ENCODE peak calls at places on chromosomes 12 and 14, in five cellular contexts. One of them, this sample, is unnamed.

GRCh38 chr12:51891843-51892242 is 3.9 kb downstream of the ANKRD33 start:
- DNase-seq in HepG2: no peak
- DNase-seq in GM12878: no peak
- DNase-seq in GM23338: no peak
- DNase-seq in HCT116: no peak
- DNase-seq in this sample: no peak

GRCh38 chr14:100762901-100763300 is 36.2 kb downstream of the DLK1 start:
- DNase-seq in HCT116: no peak
- DNase-seq in HepG2: no peak
- DNase-seq in GM12878: no peak
- DNase-seq in GM23338: no peak
- DNase-seq in this sample: no peak

GRCh38 chr12:92506460-92506859 is 196.3 kb upstream of the PLEKHG7 start:
- DNase-seq in GM12878: no peak
- DNase-seq in HepG2: no peak
- DNase-seq in HCT116: no peak
- DNase-seq in GM23338: no peak
- DNase-seq in this sample: no peak

GRCh38 chr12:16323010-16323409 is 24.4 kb upstream of the MGST1 start:
- DNase-seq in GM12878: no peak
- DNase-seq in HepG2: no peak
- DNase-seq in GM23338: no peak
- DNase-seq in HCT116: no peak
- DNase-seq in this sample: no peak

GRCh38 chr12:17588968-17589367 is 501.0 kb downstream of the RERGL start:
- DNase-seq in HCT116: peak
- DNase-seq in GM12878: no peak
- DNase-seq in HepG2: peak
- DNase-seq in GM23338: peak
- DNase-seq in this sample: no peak

GRCh38 chr12:68420225-68421008 is 88.3 kb upstream of the MDM1 start:
- DNase-seq in HepG2: no peak
- DNase-seq in GM23338: no peak
- DNase-seq in GM12878: no peak
- DNase-seq in HCT116: no peak
- DNase-seq in this sample: no peak

GRCh38 chr14:24355009-24355408 is 13.0 kb upstream of the NFATC4 start:
- DNase-seq in HCT116: no peak
- DNase-seq in HepG2: no peak
- DNase-seq in GM23338: no peak
- DNase-seq in GM12878: no peak
- DNase-seq in this sample: no peak

GRCh38 chr14:96847451-96847850 is 50.3 kb downstream of the VRK1 start:
- DNase-seq in HepG2: no peak
- DNase-seq in HCT116: no peak
- DNase-seq in GM12878: no peak
- DNase-seq in GM23338: no peak
- DNase-seq in this sample: peak

GRCh38 chr12:114757926-114758325 is 74.0 kb upstream of the TBX3 start:
- DNase-seq in HCT116: no peak
- DNase-seq in GM12878: no peak
- DNase-seq in HepG2: no peak
- DNase-seq in GM23338: no peak
- DNase-seq in this sample: no peak

GRCh38 chr14:61140872-61141271 is 140.3 kb downstream of the TMEM30B start:
- DNase-seq in GM12878: no peak
- DNase-seq in HepG2: no peak
- DNase-seq in GM23338: no peak
- DNase-seq in HCT116: peak
- DNase-seq in this sample: no peak

GRCh38 chr14:105856676-105857222 is 330.4 kb downstream of the TMEM121 start:
- DNase-seq in HCT116: no peak
- DNase-seq in GM23338: no peak
- DNase-seq in HepG2: no peak
- DNase-seq in GM12878: no peak
- DNase-seq in this sample: no peak

GRCh38 chr12:28026701-28027100 is 54.2 kb upstream of the PTHLH start:
- DNase-seq in HepG2: no peak
- DNase-seq in GM12878: no peak
- DNase-seq in GM23338: no peak
- DNase-seq in HCT116: no peak
- DNase-seq in this sample: peak

GRCh38 chr12:29901585-29901984 is 117.8 kb upstream of the TMTC1 start:
- DNase-seq in GM23338: peak
- DNase-seq in GM12878: no peak
- DNase-seq in HCT116: no peak
- DNase-seq in HepG2: peak
- DNase-seq in this sample: no peak

GRCh38 chr14:76876076-76876475 is 49.9 kb downstream of the LRRC74A start:
- DNase-seq in HepG2: peak
- DNase-seq in GM23338: peak
- DNase-seq in GM12878: no peak
- DNase-seq in HCT116: peak
- DNase-seq in this sample: peak

GRCh38 chr14:76874734-76875133 is 48.5 kb downstream of the LRRC74A start:
- DNase-seq in GM12878: no peak
- DNase-seq in HepG2: no peak
- DNase-seq in HCT116: no peak
- DNase-seq in GM23338: no peak
- DNase-seq in this sample: no peak

GRCh38 chr14:76870146-76870545 is 43.9 kb downstream of the LRRC74A start:
- DNase-seq in HCT116: no peak
- DNase-seq in GM12878: no peak
- DNase-seq in GM23338: peak
- DNase-seq in HepG2: peak
- DNase-seq in this sample: no peak

GRCh38 chr14:76868453-76869170 is 42.4 kb downstream of the LRRC74A start:
- DNase-seq in GM12878: no peak
- DNase-seq in HCT116: no peak
- DNase-seq in GM23338: peak
- DNase-seq in HepG2: no peak
- DNase-seq in this sample: no peak

DNA sequence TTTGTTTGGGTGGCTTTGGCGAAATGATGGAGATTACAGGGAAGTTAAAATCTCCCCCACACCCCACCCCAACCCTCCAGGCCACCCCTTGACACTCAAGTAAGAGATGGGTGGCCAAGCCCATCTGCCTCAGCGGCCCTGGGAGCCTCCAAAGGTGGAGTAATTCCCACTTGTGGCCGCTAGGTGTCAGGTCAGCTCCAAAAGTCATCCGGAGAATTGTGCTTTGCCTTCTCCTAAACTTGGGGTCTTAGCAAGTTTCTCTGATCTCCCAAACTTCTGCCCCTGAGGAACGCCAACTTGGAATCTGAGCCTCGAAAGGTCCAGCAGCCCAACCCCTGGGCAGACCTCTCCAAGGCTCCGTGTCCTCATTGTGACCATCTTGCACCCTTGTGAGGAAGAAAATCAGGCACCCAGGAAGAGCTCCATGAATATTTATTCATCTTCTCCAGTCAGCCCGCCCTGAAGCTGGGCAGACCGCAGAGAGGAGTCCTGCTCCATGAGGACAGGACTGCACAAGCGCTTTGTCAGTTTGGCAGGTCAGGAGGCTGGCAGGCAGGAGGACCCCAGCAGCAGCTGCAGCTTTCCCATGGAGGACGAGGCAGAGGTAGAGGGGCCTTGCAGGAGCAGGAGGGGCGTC is 46.7 kb downstream of the LRRC74A start:
- DNase-seq in GM12878: no peak
- DNase-seq in GM23338: peak
- DNase-seq in HepG2: peak
- DNase-seq in HCT116: no peak
- DNase-seq in this sample: peak
- TF ChIP-seq REST in GM12878: no peak
- TF ChIP-seq REST in GM23338: no peak
- TF ChIP-seq REST in HepG2: no peak
- TF ChIP-seq REST in HCT116: no peak
- TF ChIP-seq REST in this sample: no peak

GRCh38 chr14:36503771-36504741 is 16.0 kb downstream of the NKX2-1 start:
- DNase-seq in HCT116: no peak
- DNase-seq in GM23338: peak
- DNase-seq in HepG2: no peak
- DNase-seq in GM12878: no peak
- DNase-seq in this sample: no peak
- TF ChIP-seq EZH2 in HCT116: no peak
- TF ChIP-seq EZH2 in GM23338: peak
- TF ChIP-seq EZH2 in HepG2: peak
- TF ChIP-seq EZH2 in GM12878: no peak
- TF ChIP-seq EZH2 in this sample: no peak

DNA sequence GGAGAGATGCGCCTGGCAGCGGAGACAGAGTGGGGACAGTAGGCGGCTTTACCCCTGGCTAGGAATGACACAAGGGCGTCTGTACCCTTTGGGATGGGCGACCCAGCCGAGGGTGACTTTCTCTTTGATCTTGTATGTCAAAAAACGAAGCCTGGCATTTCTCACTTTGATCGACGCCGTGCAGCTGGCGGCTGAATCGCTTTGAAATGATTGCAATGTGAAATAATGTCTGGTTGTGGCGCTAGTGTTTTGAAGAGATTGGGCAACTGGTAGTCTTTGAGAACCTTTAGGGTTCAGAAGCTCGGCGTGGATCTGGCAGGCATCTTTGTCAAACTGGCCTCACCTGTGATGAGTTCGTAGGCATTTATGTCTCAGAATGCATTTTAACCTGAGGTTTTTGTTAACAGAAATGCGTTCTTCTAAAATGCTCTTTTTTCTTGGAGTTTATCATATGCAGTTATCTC is 992 bp downstream of the ATF1 start:
- DNase-seq in GM23338: no peak
- DNase-seq in GM12878: no peak
- DNase-seq in HCT116: no peak
- DNase-seq in HepG2: peak
- DNase-seq in this sample: peak
- TF ChIP-seq REST in GM23338: no peak
- TF ChIP-seq REST in GM12878: no peak
- TF ChIP-seq REST in HCT116: no peak
- TF ChIP-seq REST in HepG2: no peak
- TF ChIP-seq REST in this sample: no peak

GRCh38 chr12:57459055-57459749 is 383 bp upstream of the GLI1 start:
- DNase-seq in GM23338: peak
- DNase-seq in GM12878: peak
- DNase-seq in HepG2: peak
- DNase-seq in HCT116: peak
- DNase-seq in this sample: peak

GRCh38 chr12:57459750-57460400 is at the start of gene GLI1:
- DNase-seq in GM12878: no peak
- DNase-seq in GM23338: peak
- DNase-seq in HepG2: no peak
- DNase-seq in HCT116: no peak
- DNase-seq in this sample: peak

GRCh38 chr12:57461326-57461903 is 1.8 kb downstream of the GLI1 start:
- DNase-seq in GM23338: peak
- DNase-seq in HepG2: no peak
- DNase-seq in HCT116: no peak
- DNase-seq in GM12878: no peak
- DNase-seq in this sample: peak

GRCh38 chr12:57461904-57462306 is 2.3 kb downstream of the GLI1 start:
- DNase-seq in HCT116: no peak
- DNase-seq in HepG2: no peak
- DNase-seq in GM23338: no peak
- DNase-seq in GM12878: no peak
- DNase-seq in this sample: no peak

DNA sequence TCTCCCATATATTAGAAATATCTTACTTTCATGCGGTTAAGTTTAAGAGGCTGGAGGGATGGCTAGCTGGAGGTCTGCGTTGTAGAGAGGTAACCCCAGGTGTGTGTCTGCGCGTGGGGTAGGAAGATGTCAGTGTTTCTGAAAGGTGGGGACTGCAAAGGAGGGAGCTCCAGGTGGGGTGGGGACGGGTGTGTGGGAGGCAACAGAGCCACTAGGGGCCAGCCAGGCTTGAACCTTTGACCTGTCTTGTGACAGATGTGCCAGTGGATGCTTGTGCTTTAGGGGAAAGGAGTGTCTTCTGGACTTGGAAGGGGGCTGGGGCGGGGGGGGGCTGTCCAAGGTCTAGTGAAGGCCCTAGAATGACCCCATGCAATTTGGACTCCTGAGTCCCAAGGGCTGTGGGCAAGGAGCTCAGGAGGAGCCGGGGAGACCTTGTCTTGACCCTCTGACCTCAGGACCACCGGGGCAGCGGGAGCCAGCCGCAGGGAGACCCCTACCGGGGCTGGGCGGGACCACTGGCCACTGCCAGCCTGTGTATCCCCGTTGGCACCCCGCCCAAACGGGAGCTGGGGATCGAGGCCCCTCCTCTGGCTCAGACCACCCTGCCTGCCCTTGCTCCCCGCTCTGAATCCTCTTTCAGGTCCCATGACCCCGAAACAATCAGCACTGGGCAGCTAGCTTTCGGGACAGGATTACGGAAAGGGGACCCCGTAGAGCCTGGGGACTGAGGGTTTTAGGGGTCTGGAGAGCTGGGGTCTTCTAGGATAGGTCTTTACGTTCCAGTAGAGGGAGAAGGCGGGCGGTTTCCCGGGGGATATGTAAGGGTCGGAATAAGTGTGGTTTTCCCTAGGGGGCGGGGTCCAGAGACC is 1.1 kb downstream of the GLI1 start:
- DNase-seq in GM12878: no peak
- DNase-seq in HCT116: no peak
- DNase-seq in GM23338: peak
- DNase-seq in HepG2: no peak
- DNase-seq in this sample: no peak
- TF ChIP-seq EZH2 in GM12878: no peak
- TF ChIP-seq EZH2 in HCT116: no peak
- TF ChIP-seq EZH2 in GM23338: no peak
- TF ChIP-seq EZH2 in HepG2: peak
- TF ChIP-seq EZH2 in this sample: no peak